ENCODE peak calls at places on chromosomes 16 and 17, in eight cellular contexts. R, H, A, L, B, I, V and C are unnamed samples.

GRCh38 chr16:2692948-2693651 is 10.8 kb downstream of the KCTD5 start:
- DNase-seq in I (no peak), A (peak), H (peak), R (no peak), L (no peak), V (no peak), B (no peak), C (peak)

GRCh38 chr17:8791910-8792270 is 7.3 kb downstream of the MFSD6L start:
- DNase-seq in I (peak), V (no peak), L (no peak), R (no peak), A (peak), B (no peak), H (no peak), C (no peak)

GRCh38 chr16:23959801-23960072 is 124.0 kb downstream of the PRKCB start:
- DNase-seq in R (no peak), A (no peak), B (no peak), H (no peak), I (no peak), V (no peak), L (no peak), C (no peak)

GRCh38 chr16:71461686-71462648 is at the start of gene ZNF23:
- DNase-seq in I (peak), B (peak), L (peak), R (peak), H (peak), V (peak), A (peak), C (peak)

GRCh38 chr16:57628008-57628781 is at the start of gene ADGRG1:
- DNase-seq in L (peak), H (peak), A (peak), V (peak), I (peak), B (no peak), R (peak), C (peak)

GRCh38 chr16:2267913-2268666 is at the start of gene RNPS1:
- DNase-seq in R (peak), H (peak), A (peak), L (peak), B (peak), V (peak), I (peak), C (peak)

GRCh38 chr16:12542818-12543699 is 260.6 kb downstream of the CPPED1 start:
- DNase-seq in I (no peak), R (no peak), H (no peak), V (no peak), B (no peak), L (no peak), A (no peak), C (no peak)

GRCh38 chr16:9885876-9886275 is 296.4 kb downstream of the GRIN2A start:
- DNase-seq in R (no peak), H (no peak), L (no peak), A (no peak), V (no peak), B (no peak), I (no peak), C (no peak)

GRCh38 chr17:65283704-65284103 is 146.5 kb downstream of the RGS9 start:
- DNase-seq in R (no peak), L (no peak), V (no peak), A (no peak), B (no peak), I (no peak), H (no peak), C (no peak)

GRCh38 chr17:1203111-1203966 is 23.6 kb upstream of the ABR start:
- DNase-seq in A (peak), B (peak), L (peak), R (no peak), I (peak), H (peak), V (peak), C (peak)

GRCh38 chr17:4108397-4108796 is 34.4 kb downstream of the ZZEF1 start:
- DNase-seq in I (no peak), V (no peak), R (no peak), B (no peak), H (no peak), L (no peak), A (no peak), C (no peak)

GRCh38 chr16:10941127-10941933 is 938 bp downstream of the DEXI start:
- DNase-seq in I (no peak), A (no peak), B (no peak), V (no peak), R (no peak), L (no peak), H (peak), C (peak)

GRCh38 chr16:84617068-84617630 is 729 bp downstream of the COTL1 start:
- DNase-seq in I (no peak), R (no peak), A (no peak), H (peak), L (no peak), V (peak), B (peak), C (no peak)

GRCh38 chr17:79294459-79295071 is 219.9 kb downstream of the ENGASE start:
- DNase-seq in L (peak), H (peak), A (peak), B (peak), I (no peak), V (peak), R (no peak), C (no peak)